ENCODE peak calls at places on chromosomes 13 and 19, in six cellular contexts. One of them, this sample, is unnamed.

GRCh38 chr13:104253063-104253680 is 1187.0 kb upstream of the SLC10A2 start:
- DNase-seq in bronchial epithelial cell: no peak
- DNase-seq in ELF-1: no peak
- DNase-seq in nucleus accumbens: no peak
- DNase-seq in heart left ventricle: no peak
- DNase-seq in stimulated activated effector memory CD8-positive, alpha-beta T cell treated with anti-CD3 and anti-CD28 coated beads, Interleukin-12 subunit alpha, Interleukin-12 subunit beta, amount 100 ng/mL, for 72 hours: no peak
- DNase-seq in this sample: no peak

GRCh38 chr19:799076-799881 is 2.0 kb downstream of the PTBP1 start:
- DNase-seq in bronchial epithelial cell: peak; percentile 23
- DNase-seq in ELF-1: peak; percentile 76
- DNase-seq in nucleus accumbens: no peak
- DNase-seq in heart left ventricle: no peak
- DNase-seq in stimulated activated effector memory CD8-positive, alpha-beta T cell treated with anti-CD3 and anti-CD28 coated beads, Interleukin-12 subunit alpha, Interleukin-12 subunit beta, amount 100 ng/mL, for 72 hours: no peak
- DNase-seq in this sample: no peak

GRCh38 chr19:5891938-5892771 is 11.4 kb downstream of the NDUFA11 start:
- DNase-seq in bronchial epithelial cell: no peak
- DNase-seq in ELF-1: peak; percentile 75
- DNase-seq in nucleus accumbens: no peak
- DNase-seq in heart left ventricle: peak; percentile 55
- DNase-seq in stimulated activated effector memory CD8-positive, alpha-beta T cell treated with anti-CD3 and anti-CD28 coated beads, Interleukin-12 subunit alpha, Interleukin-12 subunit beta, amount 100 ng/mL, for 72 hours: no peak
- DNase-seq in this sample: no peak

GRCh38 chr19:54995561-54995960 is 29.4 kb downstream of the NLRP2 start:
- DNase-seq in bronchial epithelial cell: no peak
- DNase-seq in ELF-1: no peak
- DNase-seq in nucleus accumbens: no peak
- DNase-seq in heart left ventricle: no peak
- DNase-seq in stimulated activated effector memory CD8-positive, alpha-beta T cell treated with anti-CD3 and anti-CD28 coated beads, Interleukin-12 subunit alpha, Interleukin-12 subunit beta, amount 100 ng/mL, for 72 hours: no peak
- DNase-seq in this sample: no peak

GRCh38 chr13:26476111-26476743 is 81.3 kb upstream of the WASF3 start:
- DNase-seq in bronchial epithelial cell: no peak
- DNase-seq in ELF-1: peak; percentile 92
- DNase-seq in nucleus accumbens: no peak
- DNase-seq in heart left ventricle: peak; percentile 63
- DNase-seq in stimulated activated effector memory CD8-positive, alpha-beta T cell treated with anti-CD3 and anti-CD28 coated beads, Interleukin-12 subunit alpha, Interleukin-12 subunit beta, amount 100 ng/mL, for 72 hours: peak; percentile 5
- DNase-seq in this sample: no peak

GRCh38 chr19:38173324-38174041 is 50.5 kb downstream of the DPF1 start:
- DNase-seq in bronchial epithelial cell: peak; percentile 86
- DNase-seq in ELF-1: no peak
- DNase-seq in nucleus accumbens: peak; percentile 67
- DNase-seq in heart left ventricle: peak; percentile 92
- DNase-seq in stimulated activated effector memory CD8-positive, alpha-beta T cell treated with anti-CD3 and anti-CD28 coated beads, Interleukin-12 subunit alpha, Interleukin-12 subunit beta, amount 100 ng/mL, for 72 hours: no peak
- DNase-seq in this sample: no peak

GRCh38 chr19:35419046-35419445 is 29.0 kb upstream of the FFAR2 start:
- DNase-seq in bronchial epithelial cell: no peak
- DNase-seq in ELF-1: no peak
- DNase-seq in nucleus accumbens: no peak
- DNase-seq in heart left ventricle: no peak
- DNase-seq in stimulated activated effector memory CD8-positive, alpha-beta T cell treated with anti-CD3 and anti-CD28 coated beads, Interleukin-12 subunit alpha, Interleukin-12 subunit beta, amount 100 ng/mL, for 72 hours: no peak
- DNase-seq in this sample: no peak

GRCh38 chr13:112965103-112965502 is 3.9 kb upstream of the MCF2L start:
- DNase-seq in bronchial epithelial cell: no peak
- DNase-seq in ELF-1: no peak
- DNase-seq in nucleus accumbens: no peak
- DNase-seq in heart left ventricle: peak; percentile 57
- DNase-seq in stimulated activated effector memory CD8-positive, alpha-beta T cell treated with anti-CD3 and anti-CD28 coated beads, Interleukin-12 subunit alpha, Interleukin-12 subunit beta, amount 100 ng/mL, for 72 hours: no peak
- DNase-seq in this sample: peak; percentile 71

GRCh38 chr13:23657056-23657455 is 86.8 kb downstream of the TNFRSF19 start:
- DNase-seq in bronchial epithelial cell: no peak
- DNase-seq in ELF-1: no peak
- DNase-seq in nucleus accumbens: no peak
- DNase-seq in heart left ventricle: no peak
- DNase-seq in stimulated activated effector memory CD8-positive, alpha-beta T cell treated with anti-CD3 and anti-CD28 coated beads, Interleukin-12 subunit alpha, Interleukin-12 subunit beta, amount 100 ng/mL, for 72 hours: no peak
- DNase-seq in this sample: no peak

GRCh38 chr19:48372904-48373303 is 8.7 kb downstream of the SYNGR4 start:
- DNase-seq in bronchial epithelial cell: peak; percentile 47
- DNase-seq in ELF-1: no peak
- DNase-seq in nucleus accumbens: no peak
- DNase-seq in heart left ventricle: no peak
- DNase-seq in stimulated activated effector memory CD8-positive, alpha-beta T cell treated with anti-CD3 and anti-CD28 coated beads, Interleukin-12 subunit alpha, Interleukin-12 subunit beta, amount 100 ng/mL, for 72 hours: no peak
- DNase-seq in this sample: no peak

GRCh38 chr13:92074658-92075057 is 676.2 kb downstream of the GPC5 start:
- DNase-seq in bronchial epithelial cell: peak; percentile 10
- DNase-seq in ELF-1: no peak
- DNase-seq in nucleus accumbens: no peak
- DNase-seq in heart left ventricle: no peak
- DNase-seq in stimulated activated effector memory CD8-positive, alpha-beta T cell treated with anti-CD3 and anti-CD28 coated beads, Interleukin-12 subunit alpha, Interleukin-12 subunit beta, amount 100 ng/mL, for 72 hours: no peak
- DNase-seq in this sample: no peak

GRCh38 chr19:8097681-8098567 is 45.4 kb downstream of the CCL25 start:
- DNase-seq in bronchial epithelial cell: no peak
- DNase-seq in ELF-1: no peak
- DNase-seq in nucleus accumbens: no peak
- DNase-seq in heart left ventricle: no peak
- DNase-seq in stimulated activated effector memory CD8-positive, alpha-beta T cell treated with anti-CD3 and anti-CD28 coated beads, Interleukin-12 subunit alpha, Interleukin-12 subunit beta, amount 100 ng/mL, for 72 hours: no peak
- DNase-seq in this sample: no peak

GRCh38 chr19:38090561-38090960 is 133.5 kb downstream of the DPF1 start:
- DNase-seq in bronchial epithelial cell: no peak
- DNase-seq in ELF-1: no peak
- DNase-seq in nucleus accumbens: no peak
- DNase-seq in heart left ventricle: peak; percentile 64
- DNase-seq in stimulated activated effector memory CD8-positive, alpha-beta T cell treated with anti-CD3 and anti-CD28 coated beads, Interleukin-12 subunit alpha, Interleukin-12 subunit beta, amount 100 ng/mL, for 72 hours: no peak
- DNase-seq in this sample: no peak

GRCh38 chr19:45045671-45046353 is 7.0 kb downstream of the CLASRP start:
- DNase-seq in bronchial epithelial cell: no peak
- DNase-seq in ELF-1: no peak
- DNase-seq in nucleus accumbens: peak; percentile 66
- DNase-seq in heart left ventricle: no peak
- DNase-seq in stimulated activated effector memory CD8-positive, alpha-beta T cell treated with anti-CD3 and anti-CD28 coated beads, Interleukin-12 subunit alpha, Interleukin-12 subunit beta, amount 100 ng/mL, for 72 hours: no peak
- DNase-seq in this sample: no peak

This sample was measured in chondrocyte.